ENCODE peak calls at places on chromosomes 6 and 20, in five cellular contexts. N, F, W, X and E are unnamed samples.

GRCh38 chr20:63114006-63114692 is 101.8 kb downstream of the YTHDF1 start:
- DNase-seq in F (no peak), W (no peak), N (no peak), X (no peak), E (no peak)

GRCh38 chr20:35883778-35884540 is 70.3 kb downstream of the SCAND1 start:
- DNase-seq in W (peak), X (peak), F (peak), N (peak), E (no peak)

GRCh38 chr6:7381092-7381491 is 8.4 kb downstream of the CAGE1 start:
- DNase-seq in W (no peak), N (no peak), F (no peak), X (no peak), E (no peak)

GRCh38 chr20:63619505-63619904 is 7.4 kb downstream of the GMEB2 start:
- DNase-seq in W (no peak), N (no peak), F (no peak), X (no peak), E (peak)

GRCh38 chr20:49207071-49207470 is 12.1 kb upstream of the DDX27 start:
- DNase-seq in W (no peak), N (no peak), X (no peak), F (no peak), E (no peak)

GRCh38 chr6:132114201-132114860 is 163.2 kb upstream of the CCN2 start:
- DNase-seq in N (no peak), W (no peak), X (no peak), F (no peak), E (no peak)

GRCh38 chr6:38508894-38509293 is 130.8 kb downstream of the BTBD9 start:
- DNase-seq in X (no peak), F (no peak), N (no peak), W (no peak), E (no peak)

GRCh38 chr6:6790891-6791290 is 202.4 kb downstream of the LY86 start:
- DNase-seq in N (no peak), X (peak), W (no peak), F (no peak), E (no peak)

GRCh38 chr6:166678426-166678825 is 51.4 kb upstream of the RPS6KA2 start:
- DNase-seq in W (no peak), N (peak), X (peak), F (no peak), E (no peak)

GRCh38 chr20:38804682-38805501 is 605 bp upstream of the PPP1R16B start:
- DNase-seq in N (no peak), W (no peak), X (peak), F (no peak), E (no peak)

GRCh38 chr6:38997128-38997761 is 51.3 kb upstream of the GLP1R start:
- DNase-seq in X (no peak), W (no peak), F (no peak), N (peak), E (no peak)

GRCh38 chr6:53770690-53771320 is 24.0 kb upstream of the LRRC1 start:
- DNase-seq in F (no peak), W (no peak), N (no peak), X (no peak), E (no peak)

GRCh38 chr6:41878961-41879405 is 16.2 kb downstream of the USP49 start:
- DNase-seq in W (no peak), N (no peak), F (no peak), X (no peak), E (no peak)

GRCh38 chr6:13454286-13455221 is 32.8 kb downstream of the GFOD1 start:
- DNase-seq in W (no peak), F (peak), X (peak), N (no peak), E (peak)

GRCh38 chr6:41538556-41539182 is 7.5 kb upstream of the FOXP4 start:
- DNase-seq in X (no peak), N (no peak), F (no peak), W (no peak), E (peak)

GRCh38 chr6:24078200-24078599 is 47.8 kb upstream of the NRSN1 start:
- DNase-seq in N (no peak), F (no peak), X (no peak), W (no peak), E (no peak)

GRCh38 chr20:32467506-32468312 is 109.6 kb downstream of the ASXL1 start:
- DNase-seq in X (peak), F (no peak), W (no peak), N (no peak), E (peak)

GRCh38 chr6:26296857-26297648 is 67.9 kb upstream of the BTN3A2 start:
- DNase-seq in X (no peak), W (no peak), F (no peak), N (no peak), E (no peak)

GRCh38 chr20:38829296-38829875 is 23.9 kb downstream of the PPP1R16B start:
- DNase-seq in W (no peak), F (no peak), N (no peak), X (no peak), E (no peak)

GRCh38 chr6:127539292-127539691 is 20.2 kb upstream of the MTCL3 start:
- DNase-seq in W (no peak), N (no peak), F (no peak), X (no peak), E (no peak)

GRCh38 chr20:2151805-2152727 is 50.4 kb downstream of the STK35 start:
- DNase-seq in N (no peak), W (no peak), F (no peak), X (no peak), E (no peak)

GRCh38 chr20:298755-299391 is 1.5 kb downstream of the ZCCHC3 start:
- DNase-seq in N (no peak), W (no peak), F (no peak), X (no peak), E (no peak)

GRCh38 chr6:66558189-66558588 is 851.2 kb upstream of the EYS start:
- DNase-seq in F (no peak), N (no peak), W (no peak), X (no peak), E (no peak)

GRCh38 chr6:156427345-156427744 is 349.8 kb upstream of the ARID1B start:
- DNase-seq in X (peak), N (no peak), W (no peak), F (peak), E (no peak)

GRCh38 chr20:44646641-44647274 is 4.7 kb downstream of the ADA start:
- DNase-seq in W (no peak), X (peak), F (no peak), N (no peak), E (peak)

GRCh38 chr6:82875573-82876185 is 190.0 kb downstream of the UBE3D start:
- DNase-seq in X (no peak), N (no peak), F (no peak), W (no peak), E (no peak)

GRCh38 chr6:130796313-130796905 is 30.8 kb upstream of the SMLR1 start:
- DNase-seq in X (no peak), F (no peak), N (no peak), W (no peak), E (no peak)

GRCh38 chr6:118705799-118706481 is 54.5 kb upstream of the CEP85L start:
- DNase-seq in N (no peak), W (no peak), F (no peak), X (peak), E (no peak)

GRCh38 chr6:72182337-72183246 is 296.2 kb downstream of the RIMS1 start:
- DNase-seq in W (no peak), X (peak), N (peak), F (no peak), E (no peak)

GRCh38 chr20:11919046-11919445 is 1.4 kb downstream of the BTBD3 start:
- DNase-seq in N (peak), W (no peak), F (no peak), X (no peak), E (no peak)

GRCh38 chr6:105873256-105873704 is 212.9 kb upstream of the PRDM1 start:
- DNase-seq in X (no peak), N (no peak), W (no peak), F (no peak), E (no peak)

GRCh38 chr6:5215181-5215580 is 45.6 kb downstream of the LYRM4 start:
- DNase-seq in W (no peak), N (no peak), X (no peak), F (no peak), E (no peak)

GRCh38 chr20:10357974-10358373 is 76.0 kb downstream of the MKKS start:
- DNase-seq in F (no peak), W (no peak), X (no peak), N (no peak), E (no peak)

GRCh38 chr6:135919026-135919425 is 67.5 kb downstream of the PDE7B start:
- DNase-seq in W (no peak), F (no peak), X (no peak), N (no peak), E (no peak)

GRCh38 chr6:157017861-157018260 is 240.7 kb downstream of the ARID1B start:
- DNase-seq in F (no peak), N (no peak), X (no peak), W (no peak), E (no peak)

GRCh38 chr20:16273812-16274560 is 299.3 kb downstream of the KIF16B start:
- DNase-seq in W (no peak), N (no peak), F (no peak), X (no peak), E (no peak)

GRCh38 chr6:42404494-42404893 is 47.2 kb downstream of the TRERF1 start:
- DNase-seq in W (no peak), N (no peak), F (no peak), X (peak), E (peak)

GRCh38 chr20:6178537-6178936 is 55.7 kb upstream of the FERMT1 start:
- DNase-seq in W (no peak), F (no peak), X (no peak), N (no peak), E (no peak)

DNA sequence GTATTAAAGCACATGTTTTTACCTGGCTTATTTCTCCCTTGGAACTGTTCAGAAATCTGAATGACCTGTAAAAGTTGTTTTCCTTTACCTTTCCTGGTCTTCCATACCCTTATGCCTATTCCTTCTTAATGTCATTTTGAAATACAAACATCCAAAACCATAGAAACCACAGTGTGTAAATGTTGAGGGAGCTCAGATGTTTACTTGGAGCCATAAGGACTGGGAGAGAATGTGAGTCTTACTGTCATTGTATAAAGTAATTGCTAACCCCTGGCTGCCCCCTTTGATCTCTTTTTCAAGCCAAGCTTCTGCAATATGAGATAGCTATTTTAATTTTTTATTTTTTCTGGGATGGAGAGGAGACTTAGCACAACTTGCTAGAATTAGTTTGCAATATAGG is 124.3 kb upstream of the AKIRIN2 start:
- DNase-seq in N (no peak), F (no peak), W (no peak), X (no peak), E (no peak)
- TF ChIP-seq CTCF in N (no peak), F (no peak), W (no peak), X (no peak), E (no peak)

GRCh38 chr6:73798592-73798991 is 102.6 kb downstream of the CD109 start:
- DNase-seq in W (no peak), F (peak), X (peak), N (no peak), E (no peak)
- TF ChIP-seq CTCF in W (no peak), F (no peak), X (peak), N (no peak), E (no peak)

GRCh38 chr6:146890172-146890571 is 291.4 kb downstream of the ADGB start:
- DNase-seq in X (no peak), N (no peak), W (no peak), F (no peak), E (no peak)

GRCh38 chr6:146892283-146892612 is 293.5 kb downstream of the ADGB start:
- DNase-seq in F (no peak), X (no peak), N (no peak), W (no peak), E (no peak)

GRCh38 chr6:146891615-146892265 is 293.0 kb downstream of the ADGB start:
- DNase-seq in F (no peak), W (no peak), N (no peak), X (no peak), E (no peak)

GRCh38 chr6:146889303-146889702 is 290.5 kb downstream of the ADGB start:
- DNase-seq in N (no peak), W (no peak), X (no peak), F (no peak), E (no peak)

DNA sequence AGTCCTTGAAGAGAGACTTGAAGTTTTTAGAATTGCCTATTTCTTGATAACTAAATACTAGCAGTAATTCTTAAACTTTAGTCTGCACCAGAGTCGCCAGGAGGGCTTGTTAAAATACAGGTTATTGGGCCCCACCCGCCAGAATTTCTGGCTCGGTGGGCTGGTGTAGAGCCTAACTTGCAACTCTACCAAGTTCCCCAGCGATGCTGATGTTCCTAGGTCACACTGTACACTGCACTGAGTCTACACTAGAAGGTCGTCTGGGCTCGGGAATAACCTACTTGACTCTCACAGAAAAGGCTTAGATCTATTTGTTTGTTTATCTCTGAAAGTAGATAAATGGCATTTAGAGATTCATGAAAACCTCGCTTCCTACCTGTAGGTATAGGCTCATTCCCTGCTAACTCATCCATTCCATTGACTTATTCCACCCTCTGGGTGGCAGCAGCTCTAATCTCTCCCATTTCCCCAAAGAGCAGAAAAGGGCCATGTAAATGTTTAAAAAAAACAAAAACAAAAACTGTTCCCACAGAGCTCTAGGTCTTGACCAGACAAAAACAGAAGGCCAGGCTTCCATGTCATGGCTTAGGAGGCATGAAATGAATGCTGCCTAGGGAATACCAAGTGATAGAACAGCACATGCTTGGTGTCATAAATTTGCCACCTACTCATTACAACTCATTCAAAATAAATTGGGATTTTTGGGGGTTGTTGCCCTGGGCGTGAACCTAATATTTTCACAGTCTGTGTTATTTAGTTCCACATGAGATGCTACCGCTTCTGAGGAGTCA is 292.1 kb downstream of the ADGB start:
- DNase-seq in N (no peak), W (no peak), X (no peak), F (no peak), E (no peak)
- TF ChIP-seq CTCF in N (no peak), W (no peak), X (no peak), F (no peak), E (no peak)

DNA sequence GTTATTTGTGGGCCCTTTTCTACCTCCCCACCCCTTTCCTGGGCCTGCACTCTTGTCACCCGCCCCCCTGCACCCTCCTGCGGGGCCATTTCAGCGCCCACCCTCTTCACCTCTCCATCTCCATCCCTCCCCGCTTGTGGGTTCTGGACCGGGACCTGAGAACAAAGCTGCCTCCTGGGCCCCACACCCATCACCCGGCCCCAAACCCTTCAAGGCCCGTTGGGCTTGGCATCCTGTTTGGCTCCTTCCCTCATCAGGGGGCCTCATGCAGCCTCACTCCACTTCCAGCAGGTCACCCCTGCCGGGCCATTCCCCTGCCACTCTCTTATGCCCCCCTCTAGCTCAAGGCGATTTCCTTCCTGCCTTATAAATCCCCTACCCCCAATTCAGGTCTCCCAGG is 67.4 kb downstream of the SRC start:
- DNase-seq in W (no peak), F (no peak), N (no peak), X (no peak), E (no peak)
- TF ChIP-seq CTCF in W (no peak), F (no peak), N (no peak), X (no peak), E (no peak)

GRCh38 chr20:57652865-57653545 is 32.8 kb upstream of the ZBP1 start:
- DNase-seq in N (no peak), F (peak), X (peak), W (no peak), E (no peak)
- TF ChIP-seq CTCF in N (no peak), F (no peak), X (no peak), W (no peak), E (no peak)

GRCh38 chr20:4300921-4301320 is 285.6 kb upstream of the RNF24 start:
- DNase-seq in N (no peak), W (no peak), F (peak), X (no peak), E (no peak)

GRCh38 chr20:4299773-4300172 is 284.4 kb upstream of the RNF24 start:
- DNase-seq in N (no peak), F (no peak), W (no peak), X (no peak), E (no peak)

GRCh38 chr20:4299250-4299649 is 283.9 kb upstream of the RNF24 start:
- DNase-seq in N (no peak), F (no peak), W (no peak), X (no peak), E (no peak)

GRCh38 chr20:4303136-4303535 is 287.8 kb upstream of the RNF24 start:
- DNase-seq in X (no peak), N (no peak), F (peak), W (no peak), E (no peak)

GRCh38 chr20:4300401-4300800 is 285.0 kb upstream of the RNF24 start:
- DNase-seq in N (no peak), F (peak), X (no peak), W (no peak), E (no peak)
- TF ChIP-seq CTCF in N (no peak), F (no peak), X (no peak), W (no peak), E (no peak)

GRCh38 chr6:143038845-143039244 is 21.8 kb upstream of the AIG1 start:
- DNase-seq in F (no peak), W (no peak), N (no peak), X (no peak), E (no peak)
- TF ChIP-seq CTCF in F (no peak), W (no peak), N (no peak), X (no peak), E (no peak)

GRCh38 chr20:25314497-25315417 is 66.9 kb downstream of the PYGB start:
- DNase-seq in N (no peak), X (peak), F (no peak), W (peak), E (no peak)
- TF ChIP-seq CTCF in N (no peak), X (no peak), F (no peak), W (no peak), E (no peak)

GRCh38 chr20:46171476-46171875 is 53.4 kb downstream of the CD40 start:
- DNase-seq in F (no peak), W (no peak), N (no peak), X (no peak), E (no peak)
- TF ChIP-seq CTCF in F (no peak), W (no peak), N (no peak), X (no peak), E (no peak)

GRCh38 chr6:109053285-109053684 is 41.4 kb downstream of the SESN1 start:
- DNase-seq in N (no peak), X (no peak), F (no peak), W (no peak), E (no peak)

GRCh38 chr6:109052015-109052651 is 42.5 kb downstream of the SESN1 start:
- DNase-seq in N (no peak), X (no peak), F (no peak), W (no peak), E (no peak)

GRCh38 chr6:109050447-109051102 is 44.1 kb downstream of the SESN1 start:
- DNase-seq in N (no peak), X (no peak), W (no peak), F (no peak), E (no peak)

GRCh38 chr6:109051301-109051700 is 43.3 kb downstream of the SESN1 start:
- DNase-seq in X (no peak), F (no peak), W (no peak), N (no peak), E (no peak)

GRCh38 chr6:109052852-109053251 is 41.8 kb downstream of the SESN1 start:
- DNase-seq in X (no peak), N (no peak), F (no peak), W (no peak), E (no peak)
- TF ChIP-seq CTCF in X (no peak), N (no peak), F (no peak), W (no peak), E (no peak)